ENCODE peak calls at places on chromosome 9, in nine cellular contexts. One of them, this sample, is unnamed.

GRCh38 chr9:33388110-33388994 is 14.0 kb downstream of the AQP7 start:
- DNase-seq in MM.1S: no peak
- DNase-seq in GM13976: no peak
- DNase-seq in fibroblast of lung: no peak
- DNase-seq in WTC11: peak; percentile 33
- DNase-seq in cardiac fibroblast: no peak
- DNase-seq in fibroblast of mammary gland: no peak
- DNase-seq in stomach: no peak
- DNase-seq in neural progenitor cell: peak; percentile 27
- DNase-seq in this sample: no peak

GRCh38 chr9:132183134-132183533 is 21.3 kb downstream of the NTNG2 start:
- DNase-seq in fibroblast of lung: no peak
- DNase-seq in neural progenitor cell: no peak
- DNase-seq in cardiac fibroblast: no peak
- DNase-seq in MM.1S: no peak
- DNase-seq in fibroblast of mammary gland: no peak
- DNase-seq in stomach: no peak
- DNase-seq in WTC11: no peak
- DNase-seq in GM13976: no peak
- DNase-seq in this sample: no peak

GRCh38 chr9:77647659-77648457 is at the start of gene GNA14:
- DNase-seq in cardiac fibroblast: peak; percentile 31
- DNase-seq in fibroblast of lung: peak; percentile 16
- DNase-seq in fibroblast of mammary gland: no peak
- DNase-seq in WTC11: peak; percentile 57
- DNase-seq in MM.1S: no peak
- DNase-seq in neural progenitor cell: peak; percentile 72
- DNase-seq in GM13976: no peak
- DNase-seq in stomach: no peak
- DNase-seq in this sample: no peak

GRCh38 chr9:93081931-93082330 is 14.1 kb upstream of the CARD19 start:
- DNase-seq in MM.1S: no peak
- DNase-seq in cardiac fibroblast: peak; percentile 82
- DNase-seq in stomach: no peak
- DNase-seq in GM13976: no peak
- DNase-seq in neural progenitor cell: no peak
- DNase-seq in WTC11: no peak
- DNase-seq in fibroblast of lung: peak; percentile 87
- DNase-seq in fibroblast of mammary gland: peak; percentile 97
- DNase-seq in this sample: no peak

GRCh38 chr9:1048853-1049252 is 1.3 kb upstream of the DMRT2 start:
- DNase-seq in neural progenitor cell: no peak
- DNase-seq in fibroblast of lung: no peak
- DNase-seq in fibroblast of mammary gland: no peak
- DNase-seq in stomach: no peak
- DNase-seq in GM13976: no peak
- DNase-seq in WTC11: no peak
- DNase-seq in MM.1S: no peak
- DNase-seq in cardiac fibroblast: no peak
- DNase-seq in this sample: no peak

GRCh38 chr9:91845839-91846238 is 104.2 kb downstream of the ROR2 start:
- DNase-seq in neural progenitor cell: no peak
- DNase-seq in fibroblast of lung: no peak
- DNase-seq in WTC11: no peak
- DNase-seq in MM.1S: no peak
- DNase-seq in cardiac fibroblast: no peak
- DNase-seq in GM13976: no peak
- DNase-seq in fibroblast of mammary gland: no peak
- DNase-seq in stomach: peak; percentile 22
- DNase-seq in this sample: no peak

GRCh38 chr9:15889555-15889954 is 336.7 kb downstream of the CCDC171 start:
- DNase-seq in MM.1S: no peak
- DNase-seq in stomach: no peak
- DNase-seq in GM13976: no peak
- DNase-seq in cardiac fibroblast: peak; percentile 83
- DNase-seq in fibroblast of mammary gland: peak; percentile 25
- DNase-seq in neural progenitor cell: no peak
- DNase-seq in WTC11: no peak
- DNase-seq in fibroblast of lung: peak; percentile 12
- DNase-seq in this sample: no peak

GRCh38 chr9:83062653-83063527 is at the start of gene RASEF:
- DNase-seq in neural progenitor cell: peak; percentile 74
- DNase-seq in GM13976: no peak
- DNase-seq in cardiac fibroblast: no peak
- DNase-seq in WTC11: peak; percentile 84
- DNase-seq in fibroblast of lung: peak; percentile 6
- DNase-seq in MM.1S: no peak
- DNase-seq in fibroblast of mammary gland: no peak
- DNase-seq in stomach: peak; percentile 82
- DNase-seq in this sample: peak; percentile 89

GRCh38 chr9:93678199-93679019 is 102.0 kb downstream of the PHF2 start:
- DNase-seq in GM13976: no peak
- DNase-seq in stomach: peak; percentile 13
- DNase-seq in neural progenitor cell: no peak
- DNase-seq in fibroblast of lung: no peak
- DNase-seq in WTC11: peak; percentile 3
- DNase-seq in MM.1S: no peak
- DNase-seq in cardiac fibroblast: no peak
- DNase-seq in fibroblast of mammary gland: no peak
- DNase-seq in this sample: peak; percentile 59

GRCh38 chr9:2480255-2480837 is 141.2 kb upstream of the VLDLR start:
- DNase-seq in fibroblast of mammary gland: no peak
- DNase-seq in WTC11: no peak
- DNase-seq in MM.1S: no peak
- DNase-seq in fibroblast of lung: no peak
- DNase-seq in cardiac fibroblast: no peak
- DNase-seq in neural progenitor cell: no peak
- DNase-seq in GM13976: no peak
- DNase-seq in stomach: no peak
- DNase-seq in this sample: no peak

GRCh38 chr9:123544007-123544827 is 188.2 kb downstream of the CRB2 start:
- DNase-seq in cardiac fibroblast: peak; percentile 65
- DNase-seq in stomach: no peak
- DNase-seq in neural progenitor cell: peak; percentile 57
- DNase-seq in fibroblast of mammary gland: peak; percentile 60
- DNase-seq in MM.1S: peak; percentile 38
- DNase-seq in WTC11: no peak
- DNase-seq in GM13976: peak; percentile 59
- DNase-seq in fibroblast of lung: peak; percentile 68
- DNase-seq in this sample: no peak

GRCh38 chr9:15509931-15510788 is 610 bp downstream of the PSIP1 start:
- DNase-seq in WTC11: peak; percentile 68
- DNase-seq in neural progenitor cell: peak; percentile 82
- DNase-seq in fibroblast of mammary gland: peak; percentile 11
- DNase-seq in MM.1S: peak; percentile 34
- DNase-seq in stomach: peak; percentile 33
- DNase-seq in fibroblast of lung: peak; percentile 36
- DNase-seq in GM13976: peak; percentile 80
- DNase-seq in cardiac fibroblast: peak; percentile 32
- DNase-seq in this sample: no peak

GRCh38 chr9:109251080-109251775 is 69.6 kb downstream of the EPB41L4B start:
- DNase-seq in neural progenitor cell: no peak
- DNase-seq in WTC11: no peak
- DNase-seq in cardiac fibroblast: peak; percentile 58
- DNase-seq in GM13976: no peak
- DNase-seq in stomach: peak; percentile 82
- DNase-seq in fibroblast of lung: peak; percentile 44
- DNase-seq in MM.1S: no peak
- DNase-seq in fibroblast of mammary gland: no peak
- DNase-seq in this sample: no peak

GRCh38 chr9:749712-750111 is 91.8 kb upstream of the DMRT1 start:
- DNase-seq in fibroblast of lung: no peak
- DNase-seq in stomach: no peak
- DNase-seq in WTC11: no peak
- DNase-seq in MM.1S: peak; percentile 49
- DNase-seq in neural progenitor cell: peak; percentile 16
- DNase-seq in cardiac fibroblast: no peak
- DNase-seq in fibroblast of mammary gland: peak; percentile 50
- DNase-seq in GM13976: no peak
- DNase-seq in this sample: no peak

GRCh38 chr9:28542928-28543327 is 969.6 kb upstream of the C9orf72 start:
- DNase-seq in GM13976: no peak
- DNase-seq in WTC11: no peak
- DNase-seq in fibroblast of mammary gland: no peak
- DNase-seq in cardiac fibroblast: no peak
- DNase-seq in neural progenitor cell: no peak
- DNase-seq in MM.1S: no peak
- DNase-seq in stomach: no peak
- DNase-seq in fibroblast of lung: no peak
- DNase-seq in this sample: no peak

GRCh38 chr9:26670052-26670640 is 222.5 kb downstream of the CAAP1 start:
- DNase-seq in GM13976: no peak
- DNase-seq in MM.1S: no peak
- DNase-seq in neural progenitor cell: no peak
- DNase-seq in fibroblast of lung: no peak
- DNase-seq in cardiac fibroblast: no peak
- DNase-seq in fibroblast of mammary gland: no peak
- DNase-seq in WTC11: no peak
- DNase-seq in stomach: no peak
- DNase-seq in this sample: no peak

GRCh38 chr9:132637801-132638200 is 32.0 kb downstream of the DDX31 start:
- DNase-seq in GM13976: no peak
- DNase-seq in MM.1S: no peak
- DNase-seq in WTC11: no peak
- DNase-seq in fibroblast of lung: no peak
- DNase-seq in cardiac fibroblast: no peak
- DNase-seq in neural progenitor cell: no peak
- DNase-seq in stomach: no peak
- DNase-seq in fibroblast of mammary gland: no peak
- DNase-seq in this sample: no peak

GRCh38 chr9:73583590-73583989 is 431.9 kb downstream of the ANXA1 start:
- DNase-seq in cardiac fibroblast: peak; percentile 16
- DNase-seq in neural progenitor cell: no peak
- DNase-seq in WTC11: no peak
- DNase-seq in stomach: no peak
- DNase-seq in GM13976: no peak
- DNase-seq in fibroblast of lung: no peak
- DNase-seq in MM.1S: no peak
- DNase-seq in fibroblast of mammary gland: peak; percentile 51
- DNase-seq in this sample: no peak

GRCh38 chr9:114189823-114190562 is 34.7 kb downstream of the COL27A1 start:
- DNase-seq in GM13976: no peak
- DNase-seq in cardiac fibroblast: no peak
- DNase-seq in fibroblast of mammary gland: peak; percentile 34
- DNase-seq in fibroblast of lung: no peak
- DNase-seq in stomach: no peak
- DNase-seq in MM.1S: no peak
- DNase-seq in neural progenitor cell: no peak
- DNase-seq in WTC11: no peak
- DNase-seq in this sample: no peak
- TF ChIP-seq CTCF in GM13976: no peak
- TF ChIP-seq CTCF in cardiac fibroblast: no peak
- TF ChIP-seq CTCF in fibroblast of mammary gland: no peak
- TF ChIP-seq CTCF in fibroblast of lung: no peak
- TF ChIP-seq CTCF in stomach: no peak
- TF ChIP-seq CTCF in MM.1S: no peak
- TF ChIP-seq CTCF in neural progenitor cell: no peak
- TF ChIP-seq CTCF in WTC11: no peak
- TF ChIP-seq CTCF in this sample: no peak

DNA sequence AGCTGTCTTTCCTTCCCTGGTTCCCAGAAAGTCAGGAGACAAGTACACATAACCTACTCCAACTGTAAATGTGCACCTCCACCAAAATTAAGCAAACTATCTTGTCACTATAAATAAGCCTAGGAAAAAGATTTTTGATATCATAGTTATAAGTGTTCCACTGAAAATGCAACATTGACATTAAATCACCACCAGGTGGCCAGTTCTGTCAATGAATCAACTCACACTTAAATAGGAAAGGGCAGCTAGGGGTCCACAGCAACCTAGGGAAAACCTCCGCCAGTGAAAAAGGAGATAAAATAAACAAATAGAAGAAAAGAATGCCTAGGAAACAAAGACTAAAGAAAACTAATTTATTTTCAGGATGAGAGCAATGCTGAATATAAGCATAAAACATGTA is 243.0 kb upstream of the PTPRD start:
- DNase-seq in cardiac fibroblast: peak; percentile 23
- DNase-seq in GM13976: no peak
- DNase-seq in neural progenitor cell: peak; percentile 63
- DNase-seq in stomach: no peak
- DNase-seq in WTC11: no peak
- DNase-seq in fibroblast of lung: peak; percentile 3
- DNase-seq in MM.1S: peak; percentile 27
- DNase-seq in fibroblast of mammary gland: peak; percentile 15
- DNase-seq in this sample: no peak
- TF ChIP-seq CTCF in cardiac fibroblast: peak; percentile 42
- TF ChIP-seq CTCF in GM13976: no peak
- TF ChIP-seq CTCF in neural progenitor cell: peak; percentile 72
- TF ChIP-seq CTCF in stomach: peak; percentile 29
- TF ChIP-seq CTCF in WTC11: peak; percentile 29
- TF ChIP-seq CTCF in fibroblast of lung: no peak
- TF ChIP-seq CTCF in MM.1S: peak; percentile 59
- TF ChIP-seq CTCF in fibroblast of mammary gland: peak; percentile 33
- TF ChIP-seq CTCF in this sample: peak; percentile 75

GRCh38 chr9:86720893-86721698 is 226.2 kb downstream of the GAS1 start:
- DNase-seq in fibroblast of mammary gland: peak; percentile 86
- DNase-seq in stomach: no peak
- DNase-seq in GM13976: no peak
- DNase-seq in WTC11: no peak
- DNase-seq in neural progenitor cell: no peak
- DNase-seq in cardiac fibroblast: peak; percentile 92
- DNase-seq in fibroblast of lung: no peak
- DNase-seq in MM.1S: no peak
- DNase-seq in this sample: no peak

GRCh38 chr9:86723351-86723750 is 224.0 kb downstream of the GAS1 start:
- DNase-seq in fibroblast of mammary gland: peak; percentile 8
- DNase-seq in WTC11: no peak
- DNase-seq in stomach: no peak
- DNase-seq in fibroblast of lung: no peak
- DNase-seq in MM.1S: no peak
- DNase-seq in neural progenitor cell: no peak
- DNase-seq in cardiac fibroblast: no peak
- DNase-seq in GM13976: no peak
- DNase-seq in this sample: no peak

GRCh38 chr9:86721843-86722705 is 225.2 kb downstream of the GAS1 start:
- DNase-seq in GM13976: no peak
- DNase-seq in neural progenitor cell: no peak
- DNase-seq in stomach: no peak
- DNase-seq in fibroblast of lung: peak; percentile 91
- DNase-seq in WTC11: no peak
- DNase-seq in cardiac fibroblast: peak; percentile 97
- DNase-seq in MM.1S: no peak
- DNase-seq in fibroblast of mammary gland: peak; percentile 97
- DNase-seq in this sample: no peak

GRCh38 chr9:86724528-86724927 is 222.8 kb downstream of the GAS1 start:
- DNase-seq in GM13976: no peak
- DNase-seq in fibroblast of lung: no peak
- DNase-seq in fibroblast of mammary gland: no peak
- DNase-seq in WTC11: no peak
- DNase-seq in MM.1S: no peak
- DNase-seq in cardiac fibroblast: no peak
- DNase-seq in stomach: no peak
- DNase-seq in neural progenitor cell: no peak
- DNase-seq in this sample: no peak

GRCh38 chr9:86722706-86723075 is 224.6 kb downstream of the GAS1 start:
- DNase-seq in MM.1S: no peak
- DNase-seq in fibroblast of mammary gland: peak; percentile 73
- DNase-seq in fibroblast of lung: no peak
- DNase-seq in stomach: no peak
- DNase-seq in GM13976: no peak
- DNase-seq in cardiac fibroblast: no peak
- DNase-seq in neural progenitor cell: no peak
- DNase-seq in WTC11: no peak
- DNase-seq in this sample: no peak
- TF ChIP-seq CTCF in MM.1S: no peak
- TF ChIP-seq CTCF in fibroblast of mammary gland: no peak
- TF ChIP-seq CTCF in fibroblast of lung: no peak
- TF ChIP-seq CTCF in stomach: no peak
- TF ChIP-seq CTCF in GM13976: no peak
- TF ChIP-seq CTCF in cardiac fibroblast: no peak
- TF ChIP-seq CTCF in neural progenitor cell: no peak
- TF ChIP-seq CTCF in WTC11: no peak
- TF ChIP-seq CTCF in this sample: no peak

GRCh38 chr9:75889977-75890540 is 414 bp upstream of the PCSK5 start:
- DNase-seq in GM13976: no peak
- DNase-seq in cardiac fibroblast: peak; percentile 71
- DNase-seq in stomach: peak; percentile 28
- DNase-seq in neural progenitor cell: peak; percentile 39
- DNase-seq in fibroblast of lung: peak; percentile 75
- DNase-seq in MM.1S: peak; percentile 37
- DNase-seq in WTC11: no peak
- DNase-seq in fibroblast of mammary gland: peak; percentile 77
- DNase-seq in this sample: no peak
- TF ChIP-seq CTCF in GM13976: no peak
- TF ChIP-seq CTCF in cardiac fibroblast: no peak
- TF ChIP-seq CTCF in stomach: no peak
- TF ChIP-seq CTCF in neural progenitor cell: no peak
- TF ChIP-seq CTCF in fibroblast of lung: no peak
- TF ChIP-seq CTCF in MM.1S: no peak
- TF ChIP-seq CTCF in WTC11: no peak
- TF ChIP-seq CTCF in fibroblast of mammary gland: no peak
- TF ChIP-seq CTCF in this sample: no peak

This sample was measured in chondrocyte.